ENCODE peak calls at places on chromosomes 16 and 17, in four cellular contexts. P is upper lobe of left lung, I is gastrocnemius medialis, U is HepG2. K is an unnamed sample.

GRCh38 chr17:69042308-69042707 is 18.4 kb downstream of the ABCA9 start:
- ATAC-seq in P (no peak), U (no peak), I (no peak), K (no peak)

GRCh38 chr16:66447491-66447890 is 20.4 kb downstream of the BEAN1 start:
- ATAC-seq in I (no peak), P (no peak), U (no peak), K (no peak)

GRCh38 chr17:66676421-66676820 is 158.5 kb upstream of the CACNG5 start:
- ATAC-seq in P (peak; percentile 63), I (peak; percentile 81), U (peak; percentile 21), K (no peak)

GRCh38 chr16:1815461-1815860 is 11.2 kb downstream of the HAGH start:
- ATAC-seq in I (peak; percentile 64), U (no peak), P (no peak), K (no peak)

GRCh38 chr17:44122825-44123355 is 551 bp downstream of the HDAC5 start:
- ATAC-seq in P (no peak), U (no peak), I (peak; percentile 5), K (no peak)

GRCh38 chr17:32483451-32484019 is 3.3 kb upstream of the CDK5R1 start:
- ATAC-seq in P (peak; percentile 61), I (no peak), U (peak; percentile 53), K (peak; percentile 36)

GRCh38 chr17:29124135-29124930 is 55.9 kb downstream of the MYO18A start:
- ATAC-seq in I (peak; percentile 68), U (peak; percentile 86), P (peak; percentile 81), K (peak; percentile 80)

GRCh38 chr17:13416748-13417363 is 184.9 kb downstream of the HS3ST3A1 start:
- ATAC-seq in U (no peak), P (no peak), I (no peak), K (no peak)

GRCh38 chr17:15051913-15052312 is 213.2 kb downstream of the PMP22 start:
- ATAC-seq in I (no peak), U (no peak), P (no peak), K (no peak)
- TF ChIP-seq POLR2A in I (no peak), U (no peak), P (no peak), K (no peak)

GRCh38 chr16:29993903-29994612 is 1.4 kb downstream of the HIRIP3 start:
- ATAC-seq in I (no peak), P (no peak), U (no peak), K (no peak)

GRCh38 chr16:29996773-29997250 is 771 bp downstream of the INO80E start:
- ATAC-seq in P (no peak), U (peak; percentile 2), I (no peak), K (no peak)

GRCh38 chr16:29995911-29996772 is at the start of gene INO80E:
- ATAC-seq in P (peak; percentile 98), U (peak; percentile 96), I (peak; percentile 91), K (peak; percentile 99)

GRCh38 chr16:29994613-29995329 is 646 bp downstream of the HIRIP3 start:
- ATAC-seq in U (no peak), I (peak; percentile 8), P (peak; percentile 56), K (peak; percentile 31)

GRCh38 chr16:29995330-29995910 is at the start of gene HIRIP3:
- ATAC-seq in P (peak; percentile 89), I (peak; percentile 90), U (peak; percentile 50), K (peak; percentile 83)
- TF ChIP-seq POLR2A in P (no peak), I (no peak), U (peak; percentile 52), K (no peak)

DNA sequence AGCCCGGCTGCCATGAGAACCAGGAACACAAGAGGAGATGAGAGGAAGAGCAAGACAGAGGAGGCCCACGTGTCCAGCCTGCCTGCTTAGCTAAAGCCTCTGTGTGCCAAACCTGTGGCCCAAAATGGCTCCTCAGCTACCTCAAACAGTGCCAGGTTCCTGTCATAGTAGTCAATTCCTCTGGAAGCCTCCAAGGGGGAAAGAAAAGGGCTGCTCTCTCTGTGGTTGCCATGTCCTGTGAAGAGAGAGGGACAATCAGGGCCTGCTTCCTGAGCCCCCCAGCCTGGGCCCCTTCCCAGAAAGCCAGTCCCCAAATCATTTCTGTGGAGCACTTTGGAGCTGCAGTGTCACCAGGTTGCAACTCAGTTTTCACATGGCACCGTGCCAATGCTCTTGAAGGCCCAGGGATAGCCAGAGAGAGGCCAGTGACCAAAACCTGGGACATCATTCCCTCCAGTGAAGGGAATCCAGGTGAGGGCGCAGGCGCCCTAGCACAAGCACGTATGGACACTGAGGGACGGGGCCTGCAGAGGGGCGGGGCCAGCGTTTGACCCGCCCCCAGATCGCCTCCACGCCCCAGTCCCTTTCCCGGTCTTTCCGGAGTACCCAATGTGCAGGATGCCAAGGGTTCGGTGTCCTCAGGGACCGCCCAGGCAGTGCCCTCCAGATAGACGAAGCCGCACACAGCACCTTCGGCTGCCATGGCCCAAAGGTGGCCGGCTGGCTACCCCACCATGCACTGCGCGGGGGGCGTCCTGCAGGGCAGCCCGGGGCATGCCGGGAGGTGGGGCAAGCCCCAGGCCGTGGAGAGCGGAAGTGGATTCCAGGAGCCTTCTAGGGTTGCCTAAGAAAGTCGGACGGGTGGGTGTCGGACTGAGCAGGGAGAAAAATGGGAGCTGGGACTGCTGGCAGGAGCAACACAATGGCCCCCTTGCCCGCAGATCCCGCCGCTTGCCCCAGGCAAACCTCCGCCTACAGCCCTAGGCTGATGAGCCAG is 4.8 kb downstream of the SLC12A4 start:
- ATAC-seq in I (peak; percentile 4), P (no peak), U (no peak), K (no peak)
- TF ChIP-seq POLR2A in I (no peak), P (no peak), U (peak; percentile 18), K (no peak)

DNA sequence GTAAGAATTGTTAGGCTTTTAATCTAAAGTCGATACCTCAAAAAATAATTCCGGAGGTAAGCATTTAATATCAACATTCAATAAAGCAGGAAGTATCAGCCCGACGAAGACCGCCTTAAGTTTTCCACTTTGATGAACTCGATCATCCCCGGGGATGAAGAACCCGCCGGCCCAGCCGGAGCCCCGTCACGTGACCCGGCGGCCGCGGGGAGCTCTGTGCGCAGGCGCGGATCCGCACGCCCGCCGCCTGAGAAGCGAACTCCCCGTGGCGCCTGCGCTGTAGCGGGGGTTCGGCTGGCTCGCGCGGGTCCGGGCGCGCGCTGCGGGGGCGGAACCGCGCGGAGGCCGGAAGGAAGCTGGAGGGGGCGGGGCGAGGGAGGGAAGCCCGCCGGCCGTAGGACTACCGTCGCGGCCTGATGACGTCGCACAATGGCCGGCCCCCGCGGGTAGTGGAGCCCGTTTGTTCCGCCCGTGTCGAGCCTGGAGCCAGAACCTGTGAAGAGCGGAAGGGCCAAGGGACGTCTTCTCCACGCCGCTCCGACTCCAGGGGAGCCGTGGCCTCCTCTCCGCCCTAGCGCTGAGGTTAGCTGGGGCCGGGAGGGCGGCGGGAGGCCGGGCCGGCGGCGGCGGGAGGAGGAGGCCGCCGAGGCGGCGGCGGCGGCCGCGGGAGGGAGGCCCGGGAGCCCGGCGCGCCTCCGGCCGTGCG is at the start of gene ZC3H18:
- ATAC-seq in U (peak; percentile 83), P (peak; percentile 99), I (peak; percentile 96), K (peak; percentile 99)
- TF ChIP-seq POLR2A in U (peak; percentile 89), P (no peak), I (peak; percentile 58), K (peak; percentile 43)